ENCODE peak calls at places on chromosomes 3 and 15, in ten cellular contexts. One of them, this sample, is unnamed. For H3K4me1 and H3K79me2, the result is how much of the 10 kb centered on the place peaks cover.

GRCh38 chr3:112738366-112738765 is 97.4 kb upstream of the CCDC80 start:
- DNase-seq in GM23338: no peak
- DNase-seq in PC-3: no peak
- DNase-seq in H9: no peak
- DNase-seq in mammary epithelial cell: no peak
- DNase-seq in MM.1S: no peak
- DNase-seq in PC-9: no peak
- DNase-seq in HCT116: no peak
- DNase-seq in fibroblast of lung: peak
- DNase-seq in OCI-LY7: no peak
- DNase-seq in this sample: peak

GRCh38 chr3:170502297-170502696 is 83.6 kb downstream of the SLC7A14 start:
- DNase-seq in fibroblast of lung: peak
- DNase-seq in OCI-LY7: no peak
- DNase-seq in mammary epithelial cell: no peak
- DNase-seq in H9: no peak
- DNase-seq in HCT116: no peak
- DNase-seq in MM.1S: no peak
- DNase-seq in PC-3: no peak
- DNase-seq in GM23338: no peak
- DNase-seq in PC-9: peak
- DNase-seq in this sample: peak

GRCh38 chr3:39125837-39126500 is 18.5 kb downstream of the TTC21A start:
- DNase-seq in HCT116: no peak
- DNase-seq in PC-3: peak
- DNase-seq in MM.1S: no peak
- DNase-seq in GM23338: no peak
- DNase-seq in fibroblast of lung: peak
- DNase-seq in H9: no peak
- DNase-seq in mammary epithelial cell: peak
- DNase-seq in PC-9: peak
- DNase-seq in OCI-LY7: no peak
- DNase-seq in this sample: peak

GRCh38 chr3:194265505-194265892 is 85.6 kb downstream of the CPN2 start:
- DNase-seq in MM.1S: peak
- DNase-seq in OCI-LY7: no peak
- DNase-seq in H9: peak
- DNase-seq in fibroblast of lung: peak
- DNase-seq in HCT116: no peak
- DNase-seq in GM23338: no peak
- DNase-seq in mammary epithelial cell: peak
- DNase-seq in PC-9: peak
- DNase-seq in PC-3: peak
- DNase-seq in this sample: peak

GRCh38 chr3:153032891-153033290 is 129.1 kb upstream of the RAP2B start:
- DNase-seq in H9: no peak
- DNase-seq in fibroblast of lung: no peak
- DNase-seq in HCT116: no peak
- DNase-seq in GM23338: no peak
- DNase-seq in MM.1S: no peak
- DNase-seq in OCI-LY7: no peak
- DNase-seq in PC-9: no peak
- DNase-seq in PC-3: no peak
- DNase-seq in mammary epithelial cell: no peak
- DNase-seq in this sample: no peak

GRCh38 chr15:66954601-66955000 is 110.8 kb upstream of the SMAD3 start:
- DNase-seq in PC-9: no peak
- DNase-seq in OCI-LY7: no peak
- DNase-seq in mammary epithelial cell: no peak
- DNase-seq in fibroblast of lung: no peak
- DNase-seq in H9: no peak
- DNase-seq in HCT116: no peak
- DNase-seq in PC-3: no peak
- DNase-seq in MM.1S: no peak
- DNase-seq in GM23338: no peak
- DNase-seq in this sample: no peak

GRCh38 chr3:17258823-17259436 is 374.2 kb downstream of the PLCL2 start:
- DNase-seq in fibroblast of lung: peak
- DNase-seq in PC-9: no peak
- DNase-seq in H9: no peak
- DNase-seq in GM23338: peak
- DNase-seq in PC-3: peak
- DNase-seq in HCT116: peak
- DNase-seq in OCI-LY7: peak
- DNase-seq in MM.1S: peak
- DNase-seq in mammary epithelial cell: peak
- DNase-seq in this sample: peak

GRCh38 chr3:71258526-71258925 is 325.0 kb downstream of the FOXP1 start:
- DNase-seq in fibroblast of lung: no peak
- DNase-seq in mammary epithelial cell: no peak
- DNase-seq in H9: no peak
- DNase-seq in PC-3: no peak
- DNase-seq in PC-9: no peak
- DNase-seq in GM23338: no peak
- DNase-seq in HCT116: no peak
- DNase-seq in OCI-LY7: no peak
- DNase-seq in MM.1S: no peak
- DNase-seq in this sample: peak

GRCh38 chr3:141081141-141081795 is 30.1 kb downstream of the SPSB4 start:
- DNase-seq in fibroblast of lung: no peak
- DNase-seq in mammary epithelial cell: no peak
- DNase-seq in H9: no peak
- DNase-seq in OCI-LY7: no peak
- DNase-seq in HCT116: no peak
- DNase-seq in GM23338: peak
- DNase-seq in PC-9: no peak
- DNase-seq in MM.1S: no peak
- DNase-seq in PC-3: no peak
- DNase-seq in this sample: no peak

GRCh38 chr3:141077631-141078030 is 26.5 kb downstream of the SPSB4 start:
- DNase-seq in OCI-LY7: no peak
- DNase-seq in HCT116: no peak
- DNase-seq in PC-3: no peak
- DNase-seq in mammary epithelial cell: no peak
- DNase-seq in fibroblast of lung: no peak
- DNase-seq in H9: no peak
- DNase-seq in MM.1S: no peak
- DNase-seq in PC-9: no peak
- DNase-seq in GM23338: no peak
- DNase-seq in this sample: no peak

GRCh38 chr3:141082064-141082463 is 30.9 kb downstream of the SPSB4 start:
- DNase-seq in fibroblast of lung: no peak
- DNase-seq in mammary epithelial cell: no peak
- DNase-seq in GM23338: no peak
- DNase-seq in OCI-LY7: no peak
- DNase-seq in HCT116: no peak
- DNase-seq in PC-3: no peak
- DNase-seq in PC-9: no peak
- DNase-seq in H9: no peak
- DNase-seq in MM.1S: no peak
- DNase-seq in this sample: no peak

GRCh38 chr3:141078200-141078599 is 27.1 kb downstream of the SPSB4 start:
- DNase-seq in H9: no peak
- DNase-seq in PC-9: no peak
- DNase-seq in HCT116: no peak
- DNase-seq in PC-3: no peak
- DNase-seq in GM23338: no peak
- DNase-seq in MM.1S: no peak
- DNase-seq in OCI-LY7: no peak
- DNase-seq in fibroblast of lung: no peak
- DNase-seq in mammary epithelial cell: no peak
- DNase-seq in this sample: no peak

GRCh38 chr3:141080407-141080806 is 29.3 kb downstream of the SPSB4 start:
- DNase-seq in HCT116: no peak
- DNase-seq in fibroblast of lung: no peak
- DNase-seq in mammary epithelial cell: no peak
- DNase-seq in PC-3: no peak
- DNase-seq in OCI-LY7: no peak
- DNase-seq in H9: no peak
- DNase-seq in PC-9: no peak
- DNase-seq in MM.1S: no peak
- DNase-seq in GM23338: no peak
- DNase-seq in this sample: no peak
- H3K4me1 ChIP-seq in HCT116: under half
- H3K4me1 ChIP-seq in fibroblast of lung: under half
- H3K4me1 ChIP-seq in mammary epithelial cell: under half
- H3K4me1 ChIP-seq in PC-3: under half
- H3K4me1 ChIP-seq in OCI-LY7: under half
- H3K4me1 ChIP-seq in H9: under half
- H3K4me1 ChIP-seq in PC-9: under half
- H3K4me1 ChIP-seq in MM.1S: under half
- H3K4me1 ChIP-seq in GM23338: half or more
- H3K4me1 ChIP-seq in this sample: under half

GRCh38 chr3:134458451-134458850 is 27.3 kb downstream of the ANAPC13 start:
- DNase-seq in HCT116: no peak
- DNase-seq in OCI-LY7: no peak
- DNase-seq in PC-3: no peak
- DNase-seq in PC-9: no peak
- DNase-seq in mammary epithelial cell: no peak
- DNase-seq in MM.1S: no peak
- DNase-seq in GM23338: no peak
- DNase-seq in H9: no peak
- DNase-seq in fibroblast of lung: no peak
- DNase-seq in this sample: no peak

GRCh38 chr3:134459506-134460041 is 26.2 kb downstream of the ANAPC13 start:
- DNase-seq in HCT116: no peak
- DNase-seq in fibroblast of lung: no peak
- DNase-seq in PC-9: no peak
- DNase-seq in PC-3: no peak
- DNase-seq in H9: no peak
- DNase-seq in GM23338: no peak
- DNase-seq in mammary epithelial cell: no peak
- DNase-seq in MM.1S: no peak
- DNase-seq in OCI-LY7: no peak
- DNase-seq in this sample: no peak

GRCh38 chr3:134453631-134454030 is 32.2 kb downstream of the ANAPC13 start:
- DNase-seq in PC-9: no peak
- DNase-seq in OCI-LY7: no peak
- DNase-seq in HCT116: peak
- DNase-seq in mammary epithelial cell: no peak
- DNase-seq in MM.1S: no peak
- DNase-seq in GM23338: peak
- DNase-seq in fibroblast of lung: no peak
- DNase-seq in PC-3: no peak
- DNase-seq in H9: peak
- DNase-seq in this sample: no peak

GRCh38 chr3:134457331-134458125 is 28.3 kb downstream of the ANAPC13 start:
- DNase-seq in H9: no peak
- DNase-seq in mammary epithelial cell: no peak
- DNase-seq in MM.1S: no peak
- DNase-seq in HCT116: no peak
- DNase-seq in fibroblast of lung: no peak
- DNase-seq in PC-3: no peak
- DNase-seq in GM23338: no peak
- DNase-seq in PC-9: no peak
- DNase-seq in OCI-LY7: no peak
- DNase-seq in this sample: peak

DNA sequence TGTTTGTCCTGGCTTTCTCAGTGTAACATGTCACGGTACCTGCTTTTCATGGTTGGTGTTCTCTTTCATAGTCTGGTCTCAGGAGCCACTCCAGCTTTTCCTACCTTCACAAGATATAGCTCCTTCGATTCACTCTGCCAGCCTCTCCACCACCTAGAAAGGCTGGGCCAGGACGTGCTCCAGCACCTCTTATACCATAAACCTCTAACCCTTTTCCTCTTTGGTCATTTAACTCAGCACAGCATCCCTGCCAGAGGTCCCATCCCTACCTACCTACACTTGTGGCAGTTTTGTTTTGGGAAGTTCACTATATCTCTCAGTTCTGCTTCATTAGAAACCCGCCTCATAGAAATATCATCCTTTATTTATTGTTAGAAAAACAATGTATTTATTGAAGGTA is 29.7 kb downstream of the ANAPC13 start:
- DNase-seq in fibroblast of lung: no peak
- DNase-seq in PC-9: no peak
- DNase-seq in GM23338: no peak
- DNase-seq in MM.1S: no peak
- DNase-seq in mammary epithelial cell: no peak
- DNase-seq in H9: no peak
- DNase-seq in PC-3: no peak
- DNase-seq in HCT116: no peak
- DNase-seq in OCI-LY7: no peak
- DNase-seq in this sample: no peak
- H3K79me2 ChIP-seq in fibroblast of lung: under half
- H3K79me2 ChIP-seq in PC-9: under half
- H3K79me2 ChIP-seq in GM23338: under half
- H3K79me2 ChIP-seq in MM.1S: under half
- H3K79me2 ChIP-seq in mammary epithelial cell: under half
- H3K79me2 ChIP-seq in H9: under half
- H3K79me2 ChIP-seq in PC-3: under half
- H3K79me2 ChIP-seq in HCT116: under half
- H3K79me2 ChIP-seq in OCI-LY7: under half
- H3K79me2 ChIP-seq in this sample: under half

GRCh38 chr3:46298871-46299607 is 54.9 kb upstream of the CCR2 start:
- DNase-seq in mammary epithelial cell: no peak
- DNase-seq in HCT116: no peak
- DNase-seq in fibroblast of lung: no peak
- DNase-seq in PC-3: no peak
- DNase-seq in OCI-LY7: no peak
- DNase-seq in MM.1S: no peak
- DNase-seq in H9: no peak
- DNase-seq in GM23338: no peak
- DNase-seq in PC-9: no peak
- DNase-seq in this sample: no peak

GRCh38 chr3:46297658-46298423 is 55.6 kb downstream of the CCR3 start:
- DNase-seq in fibroblast of lung: peak
- DNase-seq in PC-3: peak
- DNase-seq in GM23338: no peak
- DNase-seq in OCI-LY7: no peak
- DNase-seq in HCT116: no peak
- DNase-seq in MM.1S: peak
- DNase-seq in mammary epithelial cell: peak
- DNase-seq in H9: no peak
- DNase-seq in PC-9: no peak
- DNase-seq in this sample: peak

GRCh38 chr3:46300461-46300789 is 53.5 kb upstream of the CCR2 start:
- DNase-seq in HCT116: no peak
- DNase-seq in MM.1S: peak
- DNase-seq in OCI-LY7: no peak
- DNase-seq in PC-3: no peak
- DNase-seq in PC-9: no peak
- DNase-seq in H9: no peak
- DNase-seq in fibroblast of lung: no peak
- DNase-seq in GM23338: no peak
- DNase-seq in mammary epithelial cell: no peak
- DNase-seq in this sample: no peak

GRCh38 chr3:46299608-46300460 is 54.1 kb upstream of the CCR2 start:
- DNase-seq in fibroblast of lung: no peak
- DNase-seq in OCI-LY7: peak
- DNase-seq in GM23338: no peak
- DNase-seq in H9: no peak
- DNase-seq in PC-9: no peak
- DNase-seq in MM.1S: peak
- DNase-seq in PC-3: peak
- DNase-seq in HCT116: no peak
- DNase-seq in mammary epithelial cell: peak
- DNase-seq in this sample: no peak

DNA sequence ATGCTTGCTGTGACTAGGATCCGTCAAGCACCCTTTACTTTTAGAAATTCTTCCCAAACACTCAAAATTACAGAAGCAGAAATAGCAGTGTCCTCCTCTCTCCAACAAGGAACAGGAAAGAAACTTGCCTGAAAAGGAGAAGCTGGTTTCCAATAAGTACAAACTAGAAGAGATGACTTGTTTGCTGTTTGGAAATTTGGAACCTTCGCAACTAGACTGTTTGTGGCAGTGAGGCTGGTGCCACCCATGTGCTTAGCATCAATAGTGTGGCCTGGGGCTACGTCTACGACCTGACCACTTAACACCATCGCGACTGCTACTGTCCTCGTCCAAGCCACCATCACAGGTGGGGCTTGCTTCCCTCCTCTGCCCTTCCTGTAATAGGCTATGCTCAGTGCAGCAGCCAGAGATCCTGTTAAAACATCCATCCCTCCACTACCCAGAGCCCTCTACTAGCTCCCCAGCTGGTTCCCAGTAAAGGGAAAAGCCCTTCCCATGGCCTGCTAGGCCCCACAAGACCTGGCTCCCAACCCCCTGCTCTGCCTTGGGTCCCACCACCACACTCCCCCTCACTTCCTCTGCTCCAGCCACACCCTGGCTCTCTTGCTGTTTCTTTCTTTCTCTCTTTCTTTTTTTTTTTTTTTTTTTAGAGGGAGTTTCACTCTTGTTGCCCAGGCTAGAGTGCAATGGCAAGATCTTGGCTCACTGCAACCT is 52.6 kb upstream of the CCR2 start:
- DNase-seq in OCI-LY7: no peak
- DNase-seq in HCT116: no peak
- DNase-seq in PC-3: no peak
- DNase-seq in mammary epithelial cell: no peak
- DNase-seq in MM.1S: no peak
- DNase-seq in GM23338: no peak
- DNase-seq in fibroblast of lung: no peak
- DNase-seq in H9: no peak
- DNase-seq in PC-9: no peak
- DNase-seq in this sample: no peak
- H3K4me1 ChIP-seq in OCI-LY7: under half
- H3K4me1 ChIP-seq in HCT116: under half
- H3K4me1 ChIP-seq in PC-3: under half
- H3K4me1 ChIP-seq in mammary epithelial cell: under half
- H3K4me1 ChIP-seq in MM.1S: half or more
- H3K4me1 ChIP-seq in GM23338: under half
- H3K4me1 ChIP-seq in fibroblast of lung: under half
- H3K4me1 ChIP-seq in H9: under half
- H3K4me1 ChIP-seq in PC-9: under half
- H3K4me1 ChIP-seq in this sample: under half

GRCh38 chr3:121735047-121735696 is 14.4 kb downstream of the GOLGB1 start:
- DNase-seq in fibroblast of lung: peak
- DNase-seq in GM23338: no peak
- DNase-seq in H9: no peak
- DNase-seq in PC-3: no peak
- DNase-seq in OCI-LY7: no peak
- DNase-seq in MM.1S: no peak
- DNase-seq in HCT116: no peak
- DNase-seq in PC-9: no peak
- DNase-seq in mammary epithelial cell: no peak
- DNase-seq in this sample: no peak
- H3K79me2 ChIP-seq in fibroblast of lung: under half
- H3K79me2 ChIP-seq in GM23338: half or more
- H3K79me2 ChIP-seq in H9: under half
- H3K79me2 ChIP-seq in PC-3: half or more
- H3K79me2 ChIP-seq in OCI-LY7: under half
- H3K79me2 ChIP-seq in MM.1S: half or more
- H3K79me2 ChIP-seq in HCT116: half or more
- H3K79me2 ChIP-seq in PC-9: half or more
- H3K79me2 ChIP-seq in mammary epithelial cell: half or more
- H3K79me2 ChIP-seq in this sample: half or more